ENCODE peak calls at places on chromosomes 7 and 10, in nine cellular contexts. Q is spleen; J is neuronal stem cell; G is AG04450; K is right lobe of liver; Y is MM.1S; D is CD4-positive, alpha-beta T cell; B is PC-9; N is WERI-Rb-1. M is an unnamed sample.

GRCh38 chr10:117373848-117374505 is 1.3 kb downstream of the PDZD8 start:
- DNase-seq in Q (peak), J (peak), G (no peak), K (peak), Y (no peak), D (peak), B (no peak), N (peak), M (no peak)

GRCh38 chr7:29878081-29878688 is 71.9 kb downstream of the WIPF3 start:
- DNase-seq in Q (no peak), J (no peak), G (peak), K (no peak), Y (peak), D (no peak), B (peak), N (peak), M (no peak)

GRCh38 chr7:129006636-129007414 is 48.1 kb downstream of the TNPO3 start:
- DNase-seq in Q (no peak), J (no peak), G (no peak), K (no peak), Y (no peak), D (no peak), B (no peak), N (no peak), M (no peak)

GRCh38 chr10:7525314-7526016 is 114.6 kb upstream of the SFMBT2 start:
- DNase-seq in Q (no peak), J (peak), G (peak), K (no peak), Y (peak), D (peak), B (peak), N (peak), M (peak)

GRCh38 chr7:50121269-50121668 is 28.2 kb upstream of the ZPBP start:
- DNase-seq in Q (no peak), J (no peak), G (no peak), K (no peak), Y (peak), D (no peak), B (no peak), N (no peak), M (no peak)

GRCh38 chr10:97336446-97336845 is 1.9 kb upstream of the FRAT2 start:
- DNase-seq in Q (no peak), J (no peak), G (no peak), K (no peak), Y (no peak), D (no peak), B (no peak), N (no peak), M (no peak)

GRCh38 chr10:33134011-33134751 is 176.2 kb upstream of the ITGB1 start:
- DNase-seq in Q (no peak), J (no peak), G (no peak), K (no peak), Y (no peak), D (peak), B (peak), N (no peak), M (no peak)

GRCh38 chr7:102412548-102412947 is 16.4 kb downstream of the PRKRIP1 start:
- DNase-seq in Q (peak), J (no peak), G (no peak), K (no peak), Y (peak), D (peak), B (no peak), N (peak), M (no peak)

GRCh38 chr10:79049931-79050895 is 18.6 kb upstream of the ZMIZ1 start:
- DNase-seq in Q (peak), J (no peak), G (no peak), K (peak), Y (no peak), D (no peak), B (no peak), N (no peak), M (no peak)

GRCh38 chr10:87775766-87776165 is 42.3 kb downstream of the ATAD1 start:
- DNase-seq in Q (no peak), J (no peak), G (no peak), K (no peak), Y (no peak), D (no peak), B (no peak), N (no peak), M (no peak)

GRCh38 chr10:128074589-128074988 is 51.6 kb downstream of the MKI67 start:
- DNase-seq in Q (no peak), J (no peak), G (no peak), K (no peak), Y (no peak), D (no peak), B (no peak), N (no peak), M (no peak)

GRCh38 chr10:113713297-113713982 is 33.7 kb downstream of the CASP7 start:
- DNase-seq in Q (no peak), J (no peak), G (no peak), K (no peak), Y (no peak), D (no peak), B (no peak), N (no peak), M (no peak)

GRCh38 chr10:128206676-128207075 is 80.5 kb upstream of the MKI67 start:
- DNase-seq in Q (no peak), J (no peak), G (no peak), K (no peak), Y (no peak), D (no peak), B (no peak), N (no peak), M (no peak)

GRCh38 chr7:100779359-100779758 is 46.0 kb downstream of the ZAN start:
- DNase-seq in Q (no peak), J (no peak), G (no peak), K (no peak), Y (no peak), D (no peak), B (no peak), N (no peak), M (no peak)

GRCh38 chr10:93856349-93857140 is 37.2 kb upstream of the SLC35G1 start:
- DNase-seq in Q (no peak), J (no peak), G (no peak), K (no peak), Y (no peak), D (no peak), B (no peak), N (no peak), M (no peak)

GRCh38 chr7:46559194-46559576 is 638.1 kb upstream of the IGFBP3 start:
- DNase-seq in Q (no peak), J (no peak), G (peak), K (no peak), Y (no peak), D (no peak), B (peak), N (no peak), M (no peak)
- H3K27ac ChIP-seq in Q (no peak), J (no peak), G (no peak), K (no peak), Y (no peak), D (no peak), B (peak), N (no peak), M (no peak)

DNA sequence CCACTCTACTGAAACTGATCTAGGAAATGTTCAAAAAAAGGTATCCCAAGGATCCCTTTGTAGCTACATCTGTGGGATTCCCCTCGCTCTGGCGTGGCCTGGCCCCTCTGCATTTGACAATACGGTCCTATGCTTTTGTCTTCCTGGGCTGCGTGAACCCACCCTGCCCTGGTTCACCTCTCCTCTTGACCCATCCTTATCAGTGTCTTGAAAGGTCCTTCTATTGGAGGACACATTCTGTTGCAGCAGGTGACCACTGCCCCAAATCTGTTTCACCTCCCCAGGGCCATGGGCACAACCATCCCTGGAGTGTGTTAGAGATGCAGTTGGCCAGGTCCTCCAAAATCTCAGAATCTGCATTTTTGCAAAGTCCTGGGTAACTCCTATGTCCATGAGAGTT is 100.8 kb downstream of the EGFR start:
- DNase-seq in Q (no peak), J (no peak), G (no peak), K (no peak), Y (no peak), D (no peak), B (no peak), N (no peak), M (no peak)
- H3K27ac ChIP-seq in Q (no peak), J (no peak), G (no peak), K (peak), Y (no peak), D (no peak), B (peak), N (no peak), M (no peak)

GRCh38 chr10:6229290-6229689 is 26.6 kb downstream of the PFKFB3 start:
- DNase-seq in Q (no peak), J (no peak), G (no peak), K (peak), Y (no peak), D (no peak), B (no peak), N (no peak), M (no peak)
- H3K27ac ChIP-seq in Q (no peak), J (no peak), G (no peak), K (no peak), Y (no peak), D (no peak), B (no peak), N (no peak), M (no peak)

GRCh38 chr10:132714096-132714721 is 71.7 kb downstream of the NKX6-2 start:
- DNase-seq in Q (peak), J (peak), G (no peak), K (peak), Y (no peak), D (no peak), B (no peak), N (no peak), M (peak)

GRCh38 chr10:132714906-132715790 is 70.8 kb downstream of the NKX6-2 start:
- DNase-seq in Q (peak), J (no peak), G (no peak), K (peak), Y (no peak), D (no peak), B (no peak), N (no peak), M (no peak)

GRCh38 chr10:132715791-132716680 is 69.9 kb downstream of the NKX6-2 start:
- DNase-seq in Q (peak), J (no peak), G (no peak), K (peak), Y (no peak), D (no peak), B (no peak), N (no peak), M (no peak)

GRCh38 chr10:132713421-132714095 is 72.4 kb downstream of the NKX6-2 start:
- DNase-seq in Q (peak), J (no peak), G (no peak), K (peak), Y (no peak), D (no peak), B (no peak), N (no peak), M (no peak)

DNA sequence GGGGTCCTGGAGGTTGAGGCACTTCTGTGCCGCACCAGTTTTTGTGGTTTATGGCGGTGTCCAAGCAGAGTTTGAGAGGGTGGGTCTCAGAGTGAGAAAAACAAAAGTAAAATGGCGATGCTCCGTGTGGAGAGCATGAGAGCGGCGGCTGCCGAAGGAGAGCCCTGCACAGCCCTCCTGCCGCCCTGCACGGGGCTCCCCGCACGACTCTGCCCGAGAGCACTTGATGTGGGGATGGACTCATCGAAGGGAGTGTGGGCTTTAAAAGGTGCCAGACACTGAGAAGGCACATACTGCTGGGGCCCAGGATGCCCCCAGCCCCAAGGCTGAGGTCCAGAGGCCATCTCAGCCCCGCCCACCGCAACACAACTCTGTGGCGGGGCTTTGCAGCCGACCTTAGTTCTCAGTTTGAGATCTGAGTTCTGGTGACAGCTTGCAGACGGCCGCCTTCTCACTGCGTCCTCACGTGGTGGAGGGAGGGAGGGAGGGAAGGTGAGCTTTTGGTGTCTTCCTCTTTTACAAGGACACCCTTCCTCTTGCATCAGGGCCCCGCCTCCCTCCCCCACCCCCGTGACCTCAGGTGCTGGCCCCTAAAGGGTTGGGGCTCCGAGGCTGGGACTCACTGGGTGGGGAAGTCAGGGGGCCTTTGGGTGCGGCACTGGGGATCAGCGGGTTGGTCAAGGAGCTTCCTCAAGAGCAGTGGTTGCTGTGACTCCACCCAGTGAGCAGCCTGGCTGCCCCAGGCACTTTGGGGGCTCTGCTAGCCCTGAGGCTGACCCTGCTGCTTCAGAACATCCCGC is 69.1 kb downstream of the NKX6-2 start:
- DNase-seq in Q (peak), J (no peak), G (no peak), K (peak), Y (no peak), D (no peak), B (no peak), N (no peak), M (no peak)
- H3K27ac ChIP-seq in Q (no peak), J (no peak), G (no peak), K (no peak), Y (no peak), D (no peak), B (no peak), N (no peak), M (no peak)

GRCh38 chr7:51995780-51996179 is 679.2 kb upstream of the COBL start:
- DNase-seq in Q (no peak), J (no peak), G (no peak), K (no peak), Y (no peak), D (no peak), B (no peak), N (no peak), M (no peak)
- H3K27ac ChIP-seq in Q (no peak), J (no peak), G (no peak), K (no peak), Y (no peak), D (no peak), B (no peak), N (no peak), M (no peak)

DNA sequence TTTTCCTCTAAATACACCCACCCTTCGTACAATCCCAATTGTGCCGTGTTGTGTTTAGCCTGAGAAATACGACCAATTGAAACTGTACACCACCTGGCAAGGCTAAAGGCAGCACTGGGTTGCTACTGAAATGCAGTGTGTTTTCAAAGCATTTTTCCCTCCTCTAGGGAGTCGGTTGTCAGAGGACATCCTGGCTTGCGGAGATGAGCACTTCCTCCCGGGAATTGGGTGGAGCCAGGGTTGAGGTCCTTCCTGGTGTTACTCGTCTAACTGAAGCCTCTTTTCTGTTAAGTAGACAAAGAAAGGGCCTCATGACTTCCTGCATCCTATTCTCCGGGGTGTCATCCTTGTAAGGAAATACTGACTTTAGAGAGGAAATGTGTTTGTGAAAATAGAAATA is 133.4 kb downstream of the MTPAP start:
- DNase-seq in Q (no peak), J (no peak), G (no peak), K (no peak), Y (no peak), D (no peak), B (no peak), N (no peak), M (no peak)
- H3K27ac ChIP-seq in Q (no peak), J (no peak), G (no peak), K (no peak), Y (no peak), D (no peak), B (no peak), N (no peak), M (no peak)

GRCh38 chr10:111784936-111785465 is 398.6 kb downstream of the GPAM start:
- DNase-seq in Q (no peak), J (no peak), G (no peak), K (no peak), Y (no peak), D (no peak), B (no peak), N (no peak), M (no peak)
- H3K27ac ChIP-seq in Q (no peak), J (no peak), G (no peak), K (no peak), Y (no peak), D (no peak), B (no peak), N (no peak), M (no peak)

DNA sequence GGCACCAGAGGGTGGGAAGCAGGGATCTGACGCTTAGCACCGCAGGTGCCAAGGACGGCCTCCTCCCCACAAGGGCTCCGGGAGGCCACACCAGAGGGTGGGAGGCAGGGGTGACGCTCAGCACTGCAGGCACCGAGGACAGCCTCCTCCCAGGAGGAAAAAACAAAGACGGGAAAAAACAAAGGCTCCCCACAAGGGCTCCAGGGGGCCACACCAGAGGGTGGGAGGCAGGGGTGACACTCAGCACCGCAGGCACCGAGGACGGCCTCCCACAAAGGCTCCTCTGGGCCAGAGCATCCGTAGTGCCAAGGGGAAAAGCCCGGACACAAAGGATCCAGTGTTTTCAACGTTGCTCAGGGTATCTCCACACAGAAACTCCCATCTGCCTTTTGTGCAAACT is 25.6 kb downstream of the DIP2C start:
- DNase-seq in Q (no peak), J (no peak), G (no peak), K (no peak), Y (no peak), D (no peak), B (no peak), N (no peak), M (peak)
- H3K27ac ChIP-seq in Q (no peak), J (no peak), G (no peak), K (no peak), Y (no peak), D (no peak), B (no peak), N (no peak), M (peak)

DNA sequence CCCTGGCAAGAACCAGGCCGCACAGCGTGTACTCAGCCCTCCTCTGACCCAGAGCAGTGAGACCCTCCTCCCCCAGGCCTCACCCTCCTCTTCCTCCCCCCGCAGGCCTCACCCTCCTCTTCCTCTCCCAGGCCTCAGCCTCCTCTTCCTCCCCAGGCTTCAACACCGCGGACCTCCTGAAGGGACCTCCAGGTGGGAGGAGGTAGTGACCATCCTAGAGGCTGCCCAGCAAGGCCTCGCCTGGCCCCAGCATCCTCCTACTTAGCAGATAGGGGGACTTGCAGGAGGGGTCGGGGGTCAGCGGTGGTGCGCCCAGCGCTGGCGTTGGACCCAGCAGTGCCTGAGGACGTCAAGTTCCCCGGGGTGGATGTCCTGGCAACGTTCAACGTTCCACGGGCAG is 270.8 kb downstream of the ELFN1 start:
- DNase-seq in Q (peak), J (no peak), G (no peak), K (peak), Y (no peak), D (no peak), B (no peak), N (no peak), M (no peak)
- H3K27ac ChIP-seq in Q (peak), J (no peak), G (no peak), K (no peak), Y (no peak), D (peak), B (no peak), N (no peak), M (no peak)